ENCODE peak calls at places on chromosome 6, in five cellular contexts. O is stomach, A is ovary, R is A549, D is transverse colon. M is an unnamed sample.

GRCh38 chr6:149024361-149024760 is 277.5 kb downstream of the UST start:
- DNase-seq in O (no peak), A (no peak), R (no peak), D (no peak), M (no peak)

GRCh38 chr6:163702736-163703135 is 288.2 kb downstream of the QKI start:
- DNase-seq in O (no peak), A (no peak), R (no peak), D (no peak), M (no peak)

GRCh38 chr6:89589297-89590074 is 49.1 kb downstream of the LYRM2 start:
- DNase-seq in O (no peak), A (no peak), R (no peak), D (no peak), M (no peak)

GRCh38 chr6:83998021-83998584 is 35.5 kb upstream of the MRAP2 start:
- DNase-seq in O (no peak), A (no peak), R (no peak), D (no peak), M (no peak)

GRCh38 chr6:56902551-56903464 is 52.1 kb upstream of the BEND6 start:
- DNase-seq in O (no peak), A (peak; percentile 37), R (peak; percentile 15), D (no peak), M (no peak)

GRCh38 chr6:34742094-34742493 is 15.2 kb upstream of the SNRPC start:
- DNase-seq in O (no peak), A (no peak), R (no peak), D (no peak), M (no peak)

GRCh38 chr6:148709577-148709976 is 37.3 kb upstream of the UST start:
- DNase-seq in O (no peak), A (no peak), R (no peak), D (no peak), M (no peak)

GRCh38 chr6:13445005-13445743 is 42.2 kb downstream of the GFOD1 start:
- DNase-seq in O (peak; percentile 68), A (peak; percentile 69), R (no peak), D (peak; percentile 89), M (peak; percentile 46)

GRCh38 chr6:88566746-88567534 is 396.5 kb downstream of the RNGTT start:
- DNase-seq in O (no peak), A (no peak), R (no peak), D (no peak), M (no peak)

GRCh38 chr6:136350914-136351313 is 61.3 kb upstream of the BCLAF1 start:
- DNase-seq in O (no peak), A (no peak), R (no peak), D (no peak), M (no peak)

GRCh38 chr6:28983838-28984237 is 21.3 kb downstream of the ZNF311 start:
- DNase-seq in O (no peak), A (no peak), R (no peak), D (no peak), M (no peak)

GRCh38 chr6:152669894-152670293 is 27.8 kb upstream of the MYCT1 start:
- DNase-seq in O (no peak), A (no peak), R (peak; percentile 3), D (no peak), M (no peak)

GRCh38 chr6:47631248-47632196 is 66.9 kb upstream of the ADGRF4 start:
- DNase-seq in O (no peak), A (no peak), R (no peak), D (no peak), M (no peak)

GRCh38 chr6:42118162-42119001 is 24.0 kb downstream of the C6orf132 start:
- DNase-seq in O (peak; percentile 92), A (no peak), R (peak; percentile 48), D (peak; percentile 90), M (no peak)

GRCh38 chr6:87731818-87732661 is 30.0 kb upstream of the AKIRIN2 start:
- DNase-seq in O (peak; percentile 96), A (peak; percentile 88), R (peak; percentile 77), D (peak; percentile 94), M (peak; percentile 97)

GRCh38 chr6:13431861-13432465 is 55.4 kb downstream of the GFOD1 start:
- DNase-seq in O (no peak), A (no peak), R (no peak), D (no peak), M (no peak)

GRCh38 chr6:138107078-138107751 is at the start of gene PERP:
- DNase-seq in O (peak; percentile 86), A (peak; percentile 44), R (peak; percentile 63), D (peak; percentile 90), M (peak; percentile 53)
- TF ChIP-seq POLR2A in O (no peak), A (no peak), R (peak; percentile 61), D (peak; percentile 96), M (peak; percentile 20)

GRCh38 chr6:39758905-39759605 is 33.1 kb upstream of the DAAM2 start:
- DNase-seq in O (no peak), A (no peak), R (no peak), D (no peak), M (no peak)
- TF ChIP-seq EP300 in O (no peak), A (no peak), R (no peak), D (no peak), M (no peak)

GRCh38 chr6:131894735-131895424 is 56.3 kb downstream of the CCN2 start:
- DNase-seq in O (no peak), A (no peak), R (no peak), D (peak; percentile 67), M (no peak)
- H3K27ac ChIP-seq in O (no peak overlapping the region), A (no peak overlapping the region), R (no peak overlapping the region), D (peak overlapping the region; percentile 90), M (no peak overlapping the region)

DNA sequence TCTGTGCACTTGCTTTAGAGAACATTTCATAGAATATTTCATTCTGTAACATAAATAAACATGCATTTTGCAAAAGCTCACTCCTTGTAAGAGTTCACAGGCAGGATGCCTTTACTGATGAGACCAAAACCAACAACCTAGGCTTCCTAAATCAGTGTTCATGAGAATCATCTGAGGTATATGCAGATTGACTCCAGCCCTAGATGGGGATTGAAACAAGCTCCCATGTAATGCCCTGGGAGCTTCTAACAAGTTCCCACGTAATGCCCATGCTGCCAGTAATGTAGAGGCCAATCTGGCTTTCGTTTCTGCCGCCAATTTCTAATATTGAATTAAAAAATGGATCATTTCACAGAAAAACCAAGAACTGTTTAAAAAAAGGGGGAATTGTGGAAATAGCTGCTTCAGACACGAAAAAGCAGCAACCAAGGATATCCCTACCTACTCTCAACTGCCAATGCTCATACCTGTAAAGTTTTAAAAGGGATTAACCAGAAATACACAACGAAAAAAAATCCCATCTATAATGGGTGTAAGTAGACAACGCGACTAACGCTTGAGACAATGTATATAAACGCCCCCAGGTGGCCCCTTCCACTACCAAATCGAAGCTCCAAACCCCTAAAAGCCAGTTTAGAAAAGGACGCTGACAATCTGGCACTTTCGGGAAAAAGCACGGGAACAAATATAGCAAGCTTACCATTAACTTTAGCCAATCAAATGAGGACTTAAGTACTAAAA is 94.7 kb upstream of the BTN3A2 start:
- DNase-seq in O (no peak), A (no peak), R (no peak), D (no peak), M (no peak)
- TF ChIP-seq POLR2A in O (no peak), A (no peak), R (no peak), D (no peak), M (no peak)

DNA sequence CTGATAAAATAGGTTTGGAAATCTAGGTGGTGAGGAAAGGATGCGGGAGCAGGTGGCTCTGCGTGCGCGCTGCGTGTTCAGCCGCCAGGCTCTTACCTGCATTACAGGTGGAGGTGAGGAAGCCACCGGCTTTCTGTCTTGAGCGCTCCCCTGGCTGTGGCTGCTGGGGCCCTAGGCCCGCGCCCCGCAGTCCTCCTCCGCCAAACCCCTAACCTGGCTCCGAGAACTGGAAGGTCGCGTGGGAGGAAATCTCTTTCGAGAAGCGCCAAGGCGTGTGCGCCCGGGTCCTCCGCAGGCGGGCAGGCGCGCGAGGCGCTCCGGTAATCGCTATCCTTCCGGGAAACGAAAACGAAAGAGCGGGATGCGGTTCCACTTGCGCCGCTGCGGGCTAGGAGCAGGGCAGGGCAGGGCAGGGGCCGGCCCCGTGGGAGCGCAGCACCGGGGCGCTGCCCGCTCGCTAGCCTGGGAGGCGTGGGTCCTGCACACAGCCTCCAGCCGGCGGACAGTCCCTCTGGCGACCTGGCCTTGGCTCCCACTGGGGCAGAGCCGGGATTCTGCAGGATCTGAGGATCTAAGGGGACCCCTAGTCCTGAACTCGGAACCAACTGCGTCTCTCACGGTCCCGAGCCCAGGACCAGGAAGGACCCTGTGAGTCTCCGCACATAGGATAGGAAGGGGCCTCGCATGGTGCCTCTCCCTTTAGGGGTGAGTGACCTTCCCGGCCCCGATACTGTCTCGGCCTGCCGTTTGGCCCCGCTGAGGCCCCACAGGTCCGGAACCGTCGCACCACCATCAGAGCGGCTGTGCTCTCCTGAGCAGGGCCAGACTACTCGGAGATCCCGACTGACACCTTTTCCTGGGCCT is at the start of gene ETV7:
- DNase-seq in O (peak; percentile 63), A (peak; percentile 33), R (no peak), D (peak; percentile 66), M (no peak)
- TF ChIP-seq EP300 in O (no peak), A (no peak), R (no peak), D (no peak), M (peak; percentile 44)

GRCh38 chr6:14655990-14656640 is 538.5 kb downstream of the CD83 start:
- DNase-seq in O (no peak), A (no peak), R (no peak), D (no peak), M (no peak)
- H3K27ac ChIP-seq in O (no peak overlapping the region), A (peak overlapping the region; percentile 30), R (no peak overlapping the region), D (peak overlapping the region; percentile 8), M (no peak overlapping the region)

GRCh38 chr6:157022022-157022740 is 245.0 kb downstream of the ARID1B start:
- DNase-seq in O (peak; percentile 89), A (peak; percentile 86), R (peak; percentile 83), D (peak; percentile 89), M (peak; percentile 81)
- TF ChIP-seq POLR2A in O (no peak), A (no peak), R (peak; percentile 27), D (no peak), M (peak; percentile 54)

DNA sequence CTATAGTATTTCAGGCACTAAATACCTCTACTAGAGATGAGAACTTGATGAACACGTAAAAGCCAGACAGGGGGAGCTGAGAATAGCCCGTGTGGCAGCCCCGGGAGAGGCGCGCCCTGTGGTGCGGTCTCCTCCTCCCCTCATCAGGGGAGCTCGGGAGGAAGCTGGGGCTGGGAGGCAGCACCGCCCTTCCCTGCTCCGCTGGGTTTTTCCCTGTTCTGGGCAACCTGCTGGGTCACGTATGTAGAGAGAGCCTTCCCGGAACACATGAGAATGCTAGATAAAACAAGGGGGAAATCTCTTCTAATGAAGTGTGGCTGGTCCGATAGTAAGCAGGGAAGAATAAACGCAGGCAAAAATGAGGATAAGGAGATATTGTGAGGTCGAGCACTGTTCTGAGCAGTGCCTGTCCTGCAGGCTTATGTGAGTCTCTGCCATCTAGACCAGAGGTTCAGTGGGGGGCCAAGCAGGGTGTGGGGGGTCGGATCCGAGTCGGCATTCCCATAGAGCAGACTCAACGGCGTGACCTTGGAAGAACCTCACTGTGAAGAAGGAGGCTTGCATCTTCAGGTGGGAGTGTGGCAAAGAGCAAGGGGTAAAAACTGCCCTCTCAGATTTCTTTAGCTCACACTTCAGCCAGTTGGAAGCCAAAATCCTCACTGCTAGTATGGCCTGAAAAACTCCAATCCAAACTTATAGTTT is 13.4 kb upstream of the RPS6KA2 start:
- DNase-seq in O (peak; percentile 59), A (no peak), R (no peak), D (no peak), M (no peak)
- TF ChIP-seq EP300 in O (no peak), A (no peak), R (no peak), D (no peak), M (no peak)

GRCh38 chr6:7730003-7730402 is 4.1 kb downstream of the BMP6 start:
- DNase-seq in O (no peak), A (no peak), R (no peak), D (no peak), M (no peak)
- H3K27ac ChIP-seq in O (no peak overlapping the region), A (no peak overlapping the region), R (no peak overlapping the region), D (no peak overlapping the region), M (no peak overlapping the region)

M was measured in tibial nerve.